ENCODE peak calls at places on chromosomes 13 and 19, in nine cellular contexts. Y is CD4-positive, alpha-beta T cell; K is choroid plexus epithelial cell; T is mammary epithelial cell; X is WTC11; H is activated B cell treated with CpG ODN at 0.5 μM for 24 hours; D is colonic mucosa; S is fibroblast of lung; N is glutamatergic neuron. C is an unnamed sample.

GRCh38 chr19:53571339-53571738 is 33.4 kb downstream of the ZNF331 start:
- DNase-seq in Y (no peak), K (no peak), T (no peak), X (no peak), H (no peak), D (no peak), S (no peak), N (no peak), C (no peak)

GRCh38 chr13:22198001-22198400 is 527.1 kb downstream of the FGF9 start:
- DNase-seq in Y (no peak), K (no peak), T (no peak), X (no peak), H (no peak), D (peak), S (no peak), N (no peak), C (no peak)

GRCh38 chr19:42326969-42327368 is 1.5 kb downstream of the MEGF8 start:
- DNase-seq in Y (no peak), K (no peak), T (no peak), X (no peak), H (no peak), D (no peak), S (no peak), N (no peak), C (no peak)

GRCh38 chr13:36214163-36214921 is at the start of gene SOHLH2:
- DNase-seq in Y (no peak), K (no peak), T (no peak), X (no peak), H (no peak), D (no peak), S (no peak), N (no peak), C (no peak)

GRCh38 chr13:99071666-99072065 is 93.8 kb upstream of the DOCK9 start:
- DNase-seq in Y (no peak), K (no peak), T (no peak), X (no peak), H (no peak), D (no peak), S (no peak), N (no peak), C (no peak)

GRCh38 chr13:76764429-76764828 is 121.8 kb downstream of the KCTD12 start:
- DNase-seq in Y (no peak), K (peak), T (no peak), X (no peak), H (no peak), D (peak), S (peak), N (no peak), C (no peak)

GRCh38 chr19:756232-756631 is 5.3 kb downstream of the MISP start:
- DNase-seq in Y (no peak), K (peak), T (peak), X (no peak), H (no peak), D (no peak), S (peak), N (no peak), C (no peak)

GRCh38 chr19:43101950-43102349 is 19.4 kb upstream of the PSG2 start:
- DNase-seq in Y (no peak), K (no peak), T (no peak), X (no peak), H (no peak), D (no peak), S (no peak), N (no peak), C (no peak)

GRCh38 chr19:51754106-51754505 is 2.4 kb upstream of the FPR1 start:
- DNase-seq in Y (no peak), K (no peak), T (no peak), X (no peak), H (no peak), D (no peak), S (no peak), N (no peak), C (no peak)

GRCh38 chr19:47363758-47364529 is 14.8 kb downstream of the DHX34 start:
- DNase-seq in Y (no peak), K (peak), T (peak), X (peak), H (no peak), D (no peak), S (peak), N (peak), C (no peak)

GRCh38 chr13:79710376-79710775 is 229.4 kb downstream of the NDFIP2 start:
- DNase-seq in Y (no peak), K (peak), T (peak), X (no peak), H (no peak), D (no peak), S (peak), N (no peak), C (no peak)

GRCh38 chr19:12778020-12778904 is 2.9 kb upstream of the HOOK2 start:
- DNase-seq in Y (peak), K (peak), T (peak), X (peak), H (peak), D (peak), S (peak), N (peak), C (no peak)

GRCh38 chr13:25973085-25973484 is 78.7 kb downstream of the SHISA2 start:
- DNase-seq in Y (no peak), K (no peak), T (no peak), X (no peak), H (no peak), D (no peak), S (no peak), N (peak), C (no peak)

GRCh38 chr19:10602330-10603083 is 15.4 kb upstream of the AP1M2 start:
- DNase-seq in Y (peak), K (peak), T (peak), X (peak), H (peak), D (peak), S (peak), N (peak), C (peak)

GRCh38 chr19:55376381-55376933 is at the start of gene TMEM190:
- DNase-seq in Y (no peak), K (no peak), T (peak), X (peak), H (no peak), D (no peak), S (no peak), N (no peak), C (no peak)

GRCh38 chr13:80048802-80049201 is 292.1 kb downstream of the SPRY2 start:
- DNase-seq in Y (no peak), K (peak), T (peak), X (peak), H (peak), D (peak), S (peak), N (peak), C (no peak)

GRCh38 chr19:15631817-15632216 is 8.9 kb upstream of the CYP4F3 start:
- DNase-seq in Y (peak), K (peak), T (no peak), X (peak), H (no peak), D (no peak), S (no peak), N (peak), C (no peak)

GRCh38 chr19:1213391-1214286 is 8.1 kb downstream of the STK11 start:
- DNase-seq in Y (peak), K (peak), T (peak), X (no peak), H (no peak), D (peak), S (peak), N (peak), C (no peak)

GRCh38 chr19:11927227-11927626 is 2.3 kb downstream of the ZNF700 start:
- DNase-seq in Y (no peak), K (no peak), T (no peak), X (no peak), H (no peak), D (no peak), S (no peak), N (no peak), C (no peak)

GRCh38 chr13:80339841-80340642 is 884 bp downstream of the SPRY2 start:
- DNase-seq in Y (no peak), K (peak), T (peak), X (peak), H (peak), D (peak), S (peak), N (peak), C (no peak)

GRCh38 chr19:45826934-45827333 is 11.8 kb upstream of the RSPH6A start:
- DNase-seq in Y (no peak), K (peak), T (no peak), X (no peak), H (no peak), D (no peak), S (no peak), N (peak), C (no peak)

GRCh38 chr19:10517361-10517759 is at the start of gene S1PR5:
- DNase-seq in Y (no peak), K (no peak), T (no peak), X (peak), H (no peak), D (no peak), S (no peak), N (peak), C (no peak)

GRCh38 chr19:29277107-29277506 is 64.2 kb upstream of the UQCRFS1 start:
- DNase-seq in Y (peak), K (no peak), T (no peak), X (peak), H (no peak), D (no peak), S (no peak), N (no peak), C (no peak)

GRCh38 chr19:45710731-45711130 is 18.3 kb downstream of the QPCTL start:
- DNase-seq in Y (no peak), K (no peak), T (no peak), X (no peak), H (no peak), D (no peak), S (no peak), N (no peak), C (no peak)

GRCh38 chr19:53147645-53148044 is 11.2 kb downstream of the ZNF347 start:
- DNase-seq in Y (no peak), K (no peak), T (no peak), X (no peak), H (no peak), D (no peak), S (no peak), N (no peak), C (no peak)

GRCh38 chr19:11263726-11264125 is 1.4 kb upstream of the DOCK6 start:
- DNase-seq in Y (no peak), K (no peak), T (no peak), X (no peak), H (no peak), D (no peak), S (no peak), N (no peak), C (no peak)

GRCh38 chr13:46355088-46355468 is 32.0 kb downstream of the RUBCNL start:
- DNase-seq in Y (no peak), K (no peak), T (no peak), X (no peak), H (no peak), D (no peak), S (no peak), N (no peak), C (no peak)

GRCh38 chr19:6551607-6552450 is 21.0 kb downstream of the TNFSF9 start:
- DNase-seq in Y (peak), K (no peak), T (no peak), X (peak), H (peak), D (no peak), S (peak), N (peak), C (no peak)

GRCh38 chr13:66391322-66391721 is 838.8 kb downstream of the PCDH9 start:
- DNase-seq in Y (no peak), K (no peak), T (no peak), X (no peak), H (no peak), D (no peak), S (no peak), N (no peak), C (no peak)

GRCh38 chr13:28718186-28718537 is 608 bp downstream of the SLC46A3 start:
- DNase-seq in Y (no peak), K (peak), T (no peak), X (no peak), H (no peak), D (no peak), S (peak), N (no peak), C (no peak)

GRCh38 chr13:28719227-28719562 is 425 bp upstream of the SLC46A3 start:
- DNase-seq in Y (no peak), K (no peak), T (no peak), X (no peak), H (no peak), D (no peak), S (no peak), N (no peak), C (no peak)

GRCh38 chr13:28717170-28717569 is 1.6 kb downstream of the SLC46A3 start:
- DNase-seq in Y (no peak), K (no peak), T (no peak), X (no peak), H (no peak), D (no peak), S (no peak), N (no peak), C (no peak)

GRCh38 chr13:28719656-28720055 is 886 bp upstream of the SLC46A3 start:
- DNase-seq in Y (no peak), K (peak), T (peak), X (no peak), H (no peak), D (no peak), S (peak), N (no peak), C (no peak)

GRCh38 chr13:28718538-28719226 is at the start of gene SLC46A3:
- DNase-seq in Y (peak), K (peak), T (peak), X (peak), H (peak), D (peak), S (peak), N (peak), C (peak)
- TF ChIP-seq CTCF in Y (no peak), K (no peak), T (peak), X (no peak), H (no peak), D (no peak), S (no peak), N (no peak), C (no peak)

GRCh38 chr13:51912091-51912490 is 50.3 kb downstream of the CCDC70 start:
- DNase-seq in Y (no peak), K (peak), T (no peak), X (no peak), H (no peak), D (no peak), S (peak), N (no peak), C (no peak)
- TF ChIP-seq CTCF in Y (no peak), K (no peak), T (peak), X (no peak), H (no peak), D (no peak), S (no peak), N (no peak), C (no peak)

GRCh38 chr19:48629297-48629598 is 7.9 kb downstream of the DBP start:
- DNase-seq in Y (no peak), K (no peak), T (no peak), X (no peak), H (no peak), D (no peak), S (no peak), N (no peak), C (no peak)

GRCh38 chr19:48629599-48630288 is 7.4 kb downstream of the DBP start:
- DNase-seq in Y (no peak), K (peak), T (no peak), X (peak), H (no peak), D (peak), S (peak), N (peak), C (no peak)

GRCh38 chr19:48631254-48631653 is 5.9 kb downstream of the DBP start:
- DNase-seq in Y (no peak), K (no peak), T (no peak), X (no peak), H (no peak), D (no peak), S (no peak), N (no peak), C (no peak)

GRCh38 chr19:48628486-48629296 is 8.5 kb downstream of the DBP start:
- DNase-seq in Y (no peak), K (peak), T (no peak), X (no peak), H (no peak), D (no peak), S (no peak), N (peak), C (no peak)

DNA sequence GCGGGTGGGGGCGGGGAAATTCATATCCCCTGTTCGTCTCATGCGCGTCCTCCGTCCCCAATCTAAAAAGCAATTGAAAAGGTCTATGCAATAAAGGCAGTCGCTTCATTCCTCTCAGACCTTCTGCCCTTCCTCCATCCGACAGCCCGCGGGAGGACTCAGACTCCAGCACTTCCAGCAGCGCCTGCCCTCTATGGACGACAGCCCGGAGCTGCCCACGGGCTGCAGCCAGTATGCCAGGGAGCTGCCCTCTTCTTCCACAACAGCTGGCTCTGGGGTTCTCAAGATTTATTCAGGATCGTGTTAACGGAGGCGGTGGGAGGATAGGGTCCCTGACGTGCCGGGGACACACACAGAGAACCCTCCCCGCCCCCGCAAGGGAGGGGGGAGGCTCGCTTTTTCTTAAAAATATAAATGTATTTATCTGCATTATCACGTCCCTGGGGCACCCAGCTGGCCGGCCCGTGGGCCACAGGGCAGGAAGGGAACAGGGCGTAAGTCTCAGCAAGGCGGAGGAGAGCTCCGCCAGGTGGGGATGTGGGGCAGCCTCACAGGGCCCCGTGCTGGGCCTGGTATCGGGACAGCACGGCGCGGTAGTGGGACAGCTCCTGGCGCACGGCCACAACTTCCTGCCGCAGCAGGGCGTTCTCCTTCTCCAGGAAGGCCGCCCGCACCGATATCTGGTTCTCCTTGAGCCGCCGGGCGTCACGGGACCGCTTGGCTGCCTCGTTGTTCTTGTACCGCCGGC is 6.7 kb downstream of the DBP start:
- DNase-seq in Y (no peak), K (peak), T (no peak), X (peak), H (no peak), D (peak), S (peak), N (peak), C (no peak)
- TF ChIP-seq CTCF in Y (no peak), K (peak), T (no peak), X (no peak), H (no peak), D (no peak), S (peak), N (no peak), C (no peak)

DNA sequence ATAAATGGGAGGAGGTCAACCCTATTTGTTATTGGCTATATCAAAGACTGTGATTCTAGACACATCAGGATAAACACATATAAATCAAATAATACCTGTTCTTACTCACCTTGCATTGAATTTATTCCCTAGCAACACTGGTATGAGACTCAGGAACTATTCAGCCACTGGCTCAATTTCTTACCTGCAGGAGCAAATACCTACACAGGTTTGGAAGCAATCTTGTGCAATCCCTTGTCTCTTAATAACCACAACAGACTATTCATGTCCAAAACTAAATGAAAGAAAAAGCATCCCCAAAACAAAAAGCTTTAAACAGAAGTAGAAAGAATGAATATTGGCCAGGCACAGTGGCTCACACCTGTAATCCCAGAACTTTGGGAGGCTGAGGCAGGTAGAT is 55.5 kb downstream of the TBC1D4 start:
- DNase-seq in Y (no peak), K (no peak), T (peak), X (no peak), H (no peak), D (no peak), S (no peak), N (no peak), C (no peak)
- TF ChIP-seq CTCF in Y (no peak), K (no peak), T (no peak), X (no peak), H (no peak), D (no peak), S (no peak), N (no peak), C (no peak)

DNA sequence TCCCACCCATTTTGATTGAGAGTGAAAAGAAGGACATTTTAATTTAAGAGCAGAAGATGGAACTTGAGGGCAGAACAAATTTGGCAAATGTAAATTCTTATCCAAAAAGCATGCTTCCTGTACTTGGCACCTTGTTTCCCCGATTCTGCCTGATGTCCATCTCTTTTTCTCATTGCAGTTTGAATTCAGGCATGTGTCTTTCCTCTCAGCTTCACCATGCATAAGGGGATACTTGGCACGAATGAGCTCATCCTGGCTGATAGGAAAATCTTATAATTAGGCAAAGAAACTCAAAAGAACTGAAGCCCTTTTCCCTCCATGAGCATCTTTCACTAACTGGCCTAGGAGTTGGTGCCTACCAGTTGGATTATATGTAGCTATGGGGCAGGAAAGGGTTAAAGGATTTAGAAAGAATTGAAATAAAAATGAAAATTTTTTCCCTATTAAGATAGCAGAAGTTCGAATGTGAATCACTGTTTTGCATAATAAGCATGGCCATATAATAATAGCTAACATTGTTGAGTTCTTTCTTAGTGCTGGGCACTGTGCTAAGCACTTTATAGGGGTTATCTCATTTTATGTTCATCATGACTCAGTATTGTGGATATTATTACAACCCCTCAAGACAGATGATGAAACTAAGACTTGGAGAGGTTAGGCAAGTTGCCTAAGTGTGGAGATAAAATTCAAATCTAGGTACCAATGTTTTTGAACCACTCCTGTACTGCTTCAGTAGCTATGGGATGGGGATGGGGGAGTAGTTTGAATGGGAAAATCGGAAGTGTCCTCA is 386.7 kb downstream of the KCNRG start:
- DNase-seq in Y (no peak), K (peak), T (peak), X (no peak), H (no peak), D (no peak), S (peak), N (no peak), C (no peak)
- TF ChIP-seq CTCF in Y (no peak), K (no peak), T (no peak), X (no peak), H (no peak), D (no peak), S (no peak), N (no peak), C (no peak)

C was measured in D721Med.